ENCODE peak calls at places on chromosomes 6 and 20, in seven cellular contexts. R is T-cell; J is heart left ventricle; M is activated CD8-positive, alpha-beta memory T cell treated with anti-CD3 and anti-CD28 coated beads, Interleukin-2, amount 10 ng/mL, durations not matched to agents 7 days and 5 days; F is HCEC 1CT; A is stimulated activated naive CD8-positive, alpha-beta T cell treated with anti-CD3 and anti-CD28 coated beads, Interleukin-15, amount 100 ng/mL, for 72 hours; U is NCI-H1417. Z is an unnamed sample.

GRCh38 chr6:45625191-45625664 is 247.5 kb upstream of the SUPT3H start:
- DNase-seq in R (no peak), J (no peak), M (no peak), F (peak; percentile 92), A (peak; percentile 31), U (no peak), Z (no peak)

GRCh38 chr6:166656269-166657206 is 29.5 kb upstream of the RPS6KA2 start:
- DNase-seq in R (no peak), J (no peak), M (no peak), F (no peak), A (no peak), U (no peak), Z (no peak)

GRCh38 chr6:117078624-117079023 is 186.7 kb upstream of the VGLL2 start:
- DNase-seq in R (no peak), J (no peak), M (no peak), F (no peak), A (no peak), U (peak; percentile 79), Z (no peak)

GRCh38 chr6:127300411-127300810 is 33.7 kb downstream of the RNF146 start:
- DNase-seq in R (no peak), J (no peak), M (no peak), F (peak; percentile 89), A (no peak), U (no peak), Z (no peak)

GRCh38 chr6:122461885-122462284 is 9.7 kb downstream of the SERINC1 start:
- DNase-seq in R (no peak), J (no peak), M (no peak), F (no peak), A (no peak), U (no peak), Z (no peak)

GRCh38 chr6:16681260-16681873 is 79.9 kb downstream of the ATXN1 start:
- DNase-seq in R (no peak), J (peak; percentile 45), M (no peak), F (peak; percentile 96), A (no peak), U (no peak), Z (no peak)

GRCh38 chr6:56865081-56865875 is 89.6 kb upstream of the BEND6 start:
- DNase-seq in R (no peak), J (no peak), M (no peak), F (no peak), A (no peak), U (no peak), Z (no peak)

GRCh38 chr6:90677440-90677839 is 90.6 kb upstream of the MAP3K7 start:
- DNase-seq in R (no peak), J (no peak), M (no peak), F (no peak), A (no peak), U (peak; percentile 83), Z (no peak)

GRCh38 chr6:11177271-11177670 is 55.2 kb downstream of the NEDD9 start:
- DNase-seq in R (no peak), J (no peak), M (no peak), F (no peak), A (no peak), U (no peak), Z (no peak)

GRCh38 chr6:82646231-82646615 is 282.6 kb downstream of the TPBG start:
- DNase-seq in R (no peak), J (no peak), M (no peak), F (no peak), A (no peak), U (no peak), Z (no peak)

GRCh38 chr6:105209950-105210706 is 30.3 kb upstream of the POPDC3 start:
- DNase-seq in R (no peak), J (no peak), M (no peak), F (peak; percentile 83), A (no peak), U (no peak), Z (no peak)

GRCh38 chr6:158047563-158048323 is 66.1 kb downstream of the SYNJ2 start:
- DNase-seq in R (no peak), J (no peak), M (no peak), F (no peak), A (no peak), U (no peak), Z (no peak)

GRCh38 chr20:4091332-4092135 is 76.2 kb upstream of the RNF24 start:
- DNase-seq in R (peak; percentile 34), J (peak; percentile 53), M (peak; percentile 57), F (peak; percentile 41), A (peak; percentile 42), U (no peak), Z (no peak)

GRCh38 chr6:51778666-51779065 is 308.7 kb downstream of the PKHD1 start:
- DNase-seq in R (no peak), J (no peak), M (no peak), F (no peak), A (no peak), U (no peak), Z (no peak)

GRCh38 chr6:133547136-133547535 is 306.0 kb downstream of the EYA4 start:
- DNase-seq in R (no peak), J (no peak), M (no peak), F (no peak), A (no peak), U (no peak), Z (no peak)

GRCh38 chr20:38671186-38671585 is 53.1 kb upstream of the SLC32A1 start:
- DNase-seq in R (no peak), J (no peak), M (no peak), F (no peak), A (no peak), U (peak; percentile 94), Z (no peak)

GRCh38 chr20:4563534-4563933 is 158.2 kb upstream of the PRND start:
- DNase-seq in R (no peak), J (no peak), M (no peak), F (peak; percentile 62), A (no peak), U (no peak), Z (no peak)

GRCh38 chr6:96826865-96827264 is 10.4 kb downstream of the GPR63 start:
- DNase-seq in R (no peak), J (no peak), M (no peak), F (no peak), A (no peak), U (no peak), Z (no peak)

GRCh38 chr6:30912746-30913520 is 1.1 kb upstream of the VARS2 start:
- DNase-seq in R (no peak), J (no peak), M (no peak), F (no peak), A (no peak), U (no peak), Z (no peak)

GRCh38 chr20:63783970-63784369 is 44.4 kb downstream of the SLC2A4RG start:
- DNase-seq in R (no peak), J (no peak), M (no peak), F (no peak), A (no peak), U (no peak), Z (no peak)

GRCh38 chr6:15781890-15782289 is 119.1 kb upstream of the DTNBP1 start:
- DNase-seq in R (no peak), J (no peak), M (no peak), F (no peak), A (no peak), U (no peak), Z (no peak)

GRCh38 chr6:55953384-55953783 is 78.0 kb upstream of the BMP5 start:
- DNase-seq in R (no peak), J (no peak), M (no peak), F (peak; percentile 75), A (no peak), U (peak; percentile 49), Z (no peak)

GRCh38 chr20:13458860-13459451 is 179.8 kb downstream of the TASP1 start:
- DNase-seq in R (no peak), J (no peak), M (no peak), F (peak; percentile 59), A (peak; percentile 9), U (peak; percentile 60), Z (no peak)

GRCh38 chr6:105678516-105678915 is 275.6 kb upstream of the PREP start:
- DNase-seq in R (no peak), J (no peak), M (no peak), F (peak; percentile 32), A (no peak), U (no peak), Z (no peak)

GRCh38 chr6:146357578-146358340 is 185.9 kb upstream of the RAB32 start:
- DNase-seq in R (no peak), J (no peak), M (no peak), F (peak; percentile 92), A (no peak), U (no peak), Z (no peak)

GRCh38 chr20:39823239-39823638 is 861.1 kb downstream of the DHX35 start:
- DNase-seq in R (no peak), J (no peak), M (no peak), F (no peak), A (no peak), U (no peak), Z (no peak)

GRCh38 chr6:85395746-85396145 is 54.1 kb upstream of the NT5E start:
- DNase-seq in R (no peak), J (no peak), M (no peak), F (no peak), A (no peak), U (peak; percentile 69), Z (no peak)

GRCh38 chr6:34108159-34108558 is 37.7 kb downstream of the GRM4 start:
- DNase-seq in R (no peak), J (no peak), M (no peak), F (no peak), A (no peak), U (peak; percentile 62), Z (no peak)

GRCh38 chr20:8209061-8209460 is 77.0 kb downstream of the PLCB1 start:
- DNase-seq in R (no peak), J (no peak), M (no peak), F (peak; percentile 6), A (no peak), U (no peak), Z (no peak)

GRCh38 chr6:151209071-151209831 is 30.5 kb upstream of the AKAP12 start:
- DNase-seq in R (no peak), J (no peak), M (no peak), F (no peak), A (no peak), U (peak; percentile 93), Z (no peak)

GRCh38 chr6:132365319-132365907 is 35.9 kb downstream of the MOXD1 start:
- DNase-seq in R (no peak), J (no peak), M (peak; percentile 42), F (no peak), A (peak; percentile 14), U (peak; percentile 83), Z (no peak)

GRCh38 chr6:138307816-138308727 is 69.6 kb upstream of the SMIM28 start:
- DNase-seq in R (no peak), J (peak; percentile 59), M (no peak), F (peak; percentile 50), A (no peak), U (no peak), Z (no peak)

GRCh38 chr20:62780696-62781095 is 15.6 kb upstream of the MRGBP start:
- DNase-seq in R (no peak), J (no peak), M (no peak), F (no peak), A (no peak), U (peak; percentile 75), Z (no peak)

GRCh38 chr6:29559524-29560287 is at the start of gene UBD:
- DNase-seq in R (no peak), J (no peak), M (no peak), F (no peak), A (no peak), U (no peak), Z (no peak)

GRCh38 chr20:59153832-59154231 is 9.8 kb upstream of the ZNF831 start:
- DNase-seq in R (no peak), J (no peak), M (peak; percentile 41), F (no peak), A (peak; percentile 31), U (no peak), Z (no peak)

GRCh38 chr6:137373296-137373695 is 120.9 kb downstream of the OLIG3 start:
- DNase-seq in R (no peak), J (no peak), M (no peak), F (no peak), A (no peak), U (no peak), Z (no peak)